ENCODE peak calls at places on chromosomes 11 and 22, in eight cellular contexts. K is activated naive CD4-positive, alpha-beta T cell; W is choroid plexus epithelial cell; R is thoracic aorta; V is A549; L is right atrium auricular region; G is RWPE1; F is iPS-NIHi11. P is an unnamed sample.

GRCh38 chr22:27642104-27642800 is 159.3 kb downstream of the MN1 start:
- DNase-seq in K (no peak), W (no peak), R (no peak), V (no peak), L (no peak), G (no peak), F (peak), P (no peak)

GRCh38 chr11:1792461-1792860 is 28.7 kb upstream of the CTSD start:
- DNase-seq in K (no peak), W (no peak), R (no peak), V (no peak), L (no peak), G (no peak), F (no peak), P (no peak)

GRCh38 chr22:50157976-50158375 is 12.6 kb upstream of the PANX2 start:
- DNase-seq in K (no peak), W (no peak), R (no peak), V (no peak), L (no peak), G (peak), F (no peak), P (no peak)

GRCh38 chr22:49979587-49980264 is 19.2 kb downstream of the PIM3 start:
- DNase-seq in K (no peak), W (peak), R (no peak), V (peak), L (no peak), G (no peak), F (peak), P (no peak)

GRCh38 chr22:30823015-30823370 is 128.3 kb downstream of the OSBP2 start:
- DNase-seq in K (no peak), W (peak), R (no peak), V (no peak), L (no peak), G (peak), F (peak), P (no peak)

GRCh38 chr11:117796456-117797428 is at the start of gene DSCAML1:
- DNase-seq in K (no peak), W (no peak), R (no peak), V (no peak), L (no peak), G (no peak), F (peak), P (peak)

GRCh38 chr11:105181521-105181920 is 42.0 kb upstream of the CARD18 start:
- DNase-seq in K (no peak), W (peak), R (no peak), V (no peak), L (no peak), G (no peak), F (no peak), P (no peak)

GRCh38 chr11:2366733-2367132 is 10.4 kb upstream of the CD81 start:
- DNase-seq in K (no peak), W (no peak), R (no peak), V (no peak), L (no peak), G (no peak), F (no peak), P (no peak)

GRCh38 chr11:134679592-134679991 is 267.6 kb upstream of the B3GAT1 start:
- DNase-seq in K (no peak), W (no peak), R (no peak), V (no peak), L (no peak), G (no peak), F (no peak), P (no peak)

GRCh38 chr11:28822596-28822995 is 714.4 kb downstream of the METTL15 start:
- DNase-seq in K (no peak), W (peak), R (no peak), V (no peak), L (no peak), G (no peak), F (no peak), P (no peak)

GRCh38 chr11:47132490-47132889 is 44.2 kb downstream of the ARFGAP2 start:
- DNase-seq in K (no peak), W (no peak), R (no peak), V (no peak), L (no peak), G (no peak), F (no peak), P (no peak)

GRCh38 chr11:123434262-123434661 is 4.2 kb downstream of the GRAMD1B start:
- DNase-seq in K (no peak), W (peak), R (no peak), V (peak), L (no peak), G (peak), F (peak), P (no peak)

GRCh38 chr11:108697872-108698473 is 33.1 kb downstream of the DDX10 start:
- DNase-seq in K (no peak), W (peak), R (no peak), V (peak), L (no peak), G (peak), F (peak), P (peak)

GRCh38 chr22:49101873-49102272 is 725.8 kb downstream of the BRD1 start:
- DNase-seq in K (no peak), W (no peak), R (no peak), V (no peak), L (no peak), G (no peak), F (no peak), P (no peak)

GRCh38 chr11:68674461-68674860 is 9.9 kb upstream of the GAL start:
- DNase-seq in K (no peak), W (no peak), R (no peak), V (no peak), L (no peak), G (no peak), F (no peak), P (no peak)

GRCh38 chr11:119795231-119795630 is 66.2 kb upstream of the NECTIN1 start:
- DNase-seq in K (no peak), W (peak), R (no peak), V (peak), L (no peak), G (peak), F (no peak), P (peak)

GRCh38 chr22:35352214-35353111 is 28.4 kb upstream of the HMOX1 start:
- DNase-seq in K (no peak), W (no peak), R (peak), V (peak), L (peak), G (no peak), F (peak), P (no peak)

GRCh38 chr11:111422494-111423249 is 43.6 kb upstream of the POU2AF1 start:
- DNase-seq in K (peak), W (peak), R (no peak), V (peak), L (no peak), G (no peak), F (peak), P (no peak)

P was measured in SW480.